ENCODE peak calls at places on chromosome 14, in seven cellular contexts. U, Q, O, G, W, S and X are unnamed samples.

GRCh38 chr14:91891721-91892220 is 24.4 kb upstream of the TC2N start:
- DNase-seq in U (no peak), O (no peak), Q (no peak), W (no peak), G (no peak), S (no peak), X (no peak)

GRCh38 chr14:101030586-101030985 is 127.1 kb upstream of the RTL1 start:
- DNase-seq in U (no peak), S (no peak), W (no peak), Q (no peak), G (no peak), O (no peak), X (no peak)

GRCh38 chr14:51242545-51243490 is 2.8 kb downstream of the TMX1 start:
- DNase-seq in Q (no peak), W (no peak), O (no peak), U (no peak), S (no peak), G (no peak), X (no peak)

GRCh38 chr14:59679872-59680271 is 103.3 kb upstream of the CCDC175 start:
- DNase-seq in G (no peak), W (no peak), Q (no peak), S (no peak), U (no peak), O (no peak), X (no peak)

GRCh38 chr14:59897757-59898383 is 22.1 kb upstream of the LRRC9 start:
- DNase-seq in O (peak), Q (peak), U (peak), G (no peak), W (no peak), S (peak), X (peak)

GRCh38 chr14:51846631-51847488 is 13.6 kb upstream of the GNG2 start:
- DNase-seq in G (peak), O (peak), S (peak), W (peak), Q (peak), U (no peak), X (no peak)

GRCh38 chr14:59882957-59883356 is 12.4 kb upstream of the RTN1 start:
- DNase-seq in W (no peak), G (no peak), S (no peak), Q (no peak), U (peak), O (no peak), X (no peak)

GRCh38 chr14:93857500-93857899 is 69.2 kb upstream of the PRIMA1 start:
- DNase-seq in S (no peak), G (no peak), Q (no peak), U (peak), W (no peak), O (no peak), X (peak)

GRCh38 chr14:104341532-104342434 is 203.4 kb downstream of the KIF26A start:
- DNase-seq in Q (peak), W (peak), G (no peak), O (peak), U (peak), S (peak), X (peak)

GRCh38 chr14:71497645-71498086 is 434.6 kb upstream of the RGS6 start:
- DNase-seq in S (no peak), U (no peak), G (peak), O (no peak), Q (no peak), W (no peak), X (no peak)

GRCh38 chr14:34781242-34781641 is 66.8 kb upstream of the CFL2 start:
- DNase-seq in Q (no peak), O (no peak), S (no peak), G (peak), W (no peak), U (no peak), X (no peak)

GRCh38 chr14:65179918-65180724 is 77.8 kb upstream of the MAX start:
- DNase-seq in G (peak), U (peak), S (no peak), Q (no peak), W (no peak), O (no peak), X (no peak)

GRCh38 chr14:21068521-21069387 is 1.4 kb upstream of the ARHGEF40 start:
- DNase-seq in Q (peak), S (peak), O (no peak), W (peak), G (no peak), U (peak), X (peak)
- TF ChIP-seq YY1 in Q (no peak), S (no peak), O (no peak), W (no peak), G (no peak), U (no peak), X (no peak)

DNA sequence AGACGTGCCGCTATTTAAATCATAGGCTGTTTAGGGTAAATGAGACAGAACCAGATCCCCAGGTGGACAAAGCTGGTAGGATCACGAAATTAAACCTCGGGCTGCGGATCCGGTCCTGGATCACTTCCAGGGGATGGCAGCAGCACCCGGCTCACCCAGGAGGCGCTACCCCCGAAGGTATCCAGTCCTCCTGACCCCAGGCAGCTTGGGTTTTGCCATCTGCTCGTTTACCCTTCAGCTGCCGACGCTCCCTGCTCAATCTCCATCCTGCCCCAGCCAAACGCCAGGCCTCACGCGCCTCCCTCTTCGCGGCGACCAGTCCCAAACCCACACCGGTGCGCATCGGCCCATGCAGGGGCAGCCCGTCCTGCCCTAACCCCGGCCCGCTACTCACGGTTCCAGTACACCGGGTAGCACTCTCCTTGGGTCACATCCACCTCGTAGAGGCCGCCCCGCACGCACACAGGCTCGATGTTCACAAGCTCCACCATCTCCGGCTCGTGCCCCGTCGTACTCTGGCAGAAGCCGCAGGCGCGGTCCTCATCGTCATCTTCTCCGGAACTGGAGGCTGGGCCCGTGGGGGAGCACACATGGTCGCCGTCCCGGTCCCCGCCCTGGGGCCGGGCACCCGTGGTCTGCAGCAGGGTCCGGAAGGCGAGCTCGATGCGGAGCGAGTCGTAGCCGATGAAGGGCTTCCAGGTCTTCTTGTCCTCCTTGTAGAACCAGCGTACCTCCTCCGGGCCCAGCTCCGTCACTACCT is 1.1 kb downstream of the DDHD1 start:
- DNase-seq in Q (peak), O (peak), S (peak), G (no peak), W (peak), U (peak), X (peak)
- TF ChIP-seq YY1 in Q (no peak), O (no peak), S (no peak), G (no peak), W (no peak), U (no peak), X (no peak)

GRCh38 chr14:88005050-88005481 is at the start of gene GPR65:
- DNase-seq in W (no peak), S (no peak), O (no peak), Q (no peak), G (peak), U (no peak), X (no peak)
- TF ChIP-seq YY1 in W (no peak), S (no peak), O (no peak), Q (no peak), G (no peak), U (no peak), X (no peak)

GRCh38 chr14:67675219-67675582 is 769 bp upstream of the VTI1B start:
- DNase-seq in O (no peak), G (no peak), W (no peak), Q (no peak), S (peak), U (no peak), X (no peak)

GRCh38 chr14:67674480-67675218 is at the start of gene VTI1B:
- DNase-seq in G (no peak), U (peak), S (peak), W (peak), Q (peak), O (peak), X (peak)

GRCh38 chr14:67668559-67668958 is 5.9 kb downstream of the VTI1B start:
- DNase-seq in Q (no peak), O (no peak), S (no peak), G (peak), U (no peak), W (no peak), X (no peak)

GRCh38 chr14:67673451-67673850 is 981 bp downstream of the VTI1B start:
- DNase-seq in S (no peak), G (no peak), U (no peak), Q (no peak), W (no peak), O (no peak), X (no peak)

DNA sequence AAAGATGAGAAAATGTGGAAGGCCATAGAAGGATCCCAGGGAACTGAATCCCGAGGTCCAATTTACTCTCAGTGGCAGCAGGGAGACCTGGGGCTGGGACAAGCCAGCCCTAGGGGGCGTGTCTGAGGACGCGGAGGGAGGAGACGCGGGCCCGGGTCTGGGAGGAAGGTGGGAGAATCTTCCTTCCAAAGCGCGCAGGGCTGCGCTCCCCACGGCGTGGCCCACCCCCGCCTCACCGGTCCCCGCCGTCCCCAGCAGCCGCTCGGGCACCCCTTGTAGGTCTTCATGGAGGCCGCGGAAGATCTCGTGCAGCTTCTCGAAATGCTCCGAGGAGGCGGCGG is 323 bp downstream of the VTI1B start:
- DNase-seq in W (peak), U (peak), O (peak), G (no peak), Q (peak), S (peak), X (peak)
- TF ChIP-seq YY1 in W (no peak), U (no peak), O (no peak), G (no peak), Q (no peak), S (no peak), X (no peak)

GRCh38 chr14:21039059-21039422 is 3.1 kb upstream of the RNASE7 start:
- DNase-seq in G (no peak), W (peak), Q (no peak), O (no peak), U (no peak), S (no peak), X (peak)
- TF ChIP-seq YY1 in G (no peak), W (no peak), Q (no peak), O (no peak), U (no peak), S (no peak), X (no peak)